ENCODE peak calls at places on chromosome 20, in four cellular contexts. One of them, this sample, is unnamed.

GRCh38 chr20:51444922-51445438 is 97.5 kb downstream of the NFATC2 start:
- DNase-seq in K562: no peak
- DNase-seq in GM12878: no peak
- DNase-seq in H1: no peak
- DNase-seq in this sample: no peak

GRCh38 chr20:40970218-40970617 is 58.4 kb upstream of the TOP1 start:
- DNase-seq in K562: no peak
- DNase-seq in GM12878: no peak
- DNase-seq in H1: peak
- DNase-seq in this sample: no peak

GRCh38 chr20:34708621-34709043 is 4.5 kb downstream of the TP53INP2 start:
- DNase-seq in K562: peak
- DNase-seq in GM12878: no peak
- DNase-seq in H1: peak
- DNase-seq in this sample: no peak

GRCh38 chr20:3635346-3635745 is 27.9 kb downstream of the GFRA4 start:
- DNase-seq in K562: no peak
- DNase-seq in GM12878: no peak
- DNase-seq in H1: no peak
- DNase-seq in this sample: no peak

GRCh38 chr20:15759546-15760216 is 813.6 kb downstream of the KIF16B start:
- DNase-seq in K562: no peak
- DNase-seq in GM12878: no peak
- DNase-seq in H1: no peak
- DNase-seq in this sample: no peak

GRCh38 chr20:6502219-6502618 is 265.3 kb upstream of the BMP2 start:
- DNase-seq in K562: no peak
- DNase-seq in GM12878: no peak
- DNase-seq in H1: no peak
- DNase-seq in this sample: no peak

GRCh38 chr20:63968928-63969760 is 586 bp downstream of the ZNF512B start:
- DNase-seq in K562: peak
- DNase-seq in GM12878: no peak
- DNase-seq in H1: peak
- DNase-seq in this sample: no peak

GRCh38 chr20:43975096-43975768 is 60.6 kb downstream of the TOX2 start:
- DNase-seq in K562: no peak
- DNase-seq in GM12878: no peak
- DNase-seq in H1: no peak
- DNase-seq in this sample: no peak

GRCh38 chr20:4550740-4551139 is 171.0 kb upstream of the PRND start:
- DNase-seq in K562: no peak
- DNase-seq in GM12878: no peak
- DNase-seq in H1: no peak
- DNase-seq in this sample: no peak

GRCh38 chr20:38155811-38156210 is 9.3 kb downstream of the TGM2 start:
- DNase-seq in K562: no peak
- DNase-seq in GM12878: no peak
- DNase-seq in H1: no peak
- DNase-seq in this sample: no peak

GRCh38 chr20:38157635-38158495 is 7.2 kb downstream of the TGM2 start:
- DNase-seq in K562: no peak
- DNase-seq in GM12878: no peak
- DNase-seq in H1: no peak
- DNase-seq in this sample: no peak

GRCh38 chr20:38158701-38159325 is 6.3 kb downstream of the TGM2 start:
- DNase-seq in K562: peak
- DNase-seq in GM12878: no peak
- DNase-seq in H1: no peak
- DNase-seq in this sample: no peak

GRCh38 chr20:38156280-38156679 is 8.8 kb downstream of the TGM2 start:
- DNase-seq in K562: no peak
- DNase-seq in GM12878: no peak
- DNase-seq in H1: no peak
- DNase-seq in this sample: no peak

DNA sequence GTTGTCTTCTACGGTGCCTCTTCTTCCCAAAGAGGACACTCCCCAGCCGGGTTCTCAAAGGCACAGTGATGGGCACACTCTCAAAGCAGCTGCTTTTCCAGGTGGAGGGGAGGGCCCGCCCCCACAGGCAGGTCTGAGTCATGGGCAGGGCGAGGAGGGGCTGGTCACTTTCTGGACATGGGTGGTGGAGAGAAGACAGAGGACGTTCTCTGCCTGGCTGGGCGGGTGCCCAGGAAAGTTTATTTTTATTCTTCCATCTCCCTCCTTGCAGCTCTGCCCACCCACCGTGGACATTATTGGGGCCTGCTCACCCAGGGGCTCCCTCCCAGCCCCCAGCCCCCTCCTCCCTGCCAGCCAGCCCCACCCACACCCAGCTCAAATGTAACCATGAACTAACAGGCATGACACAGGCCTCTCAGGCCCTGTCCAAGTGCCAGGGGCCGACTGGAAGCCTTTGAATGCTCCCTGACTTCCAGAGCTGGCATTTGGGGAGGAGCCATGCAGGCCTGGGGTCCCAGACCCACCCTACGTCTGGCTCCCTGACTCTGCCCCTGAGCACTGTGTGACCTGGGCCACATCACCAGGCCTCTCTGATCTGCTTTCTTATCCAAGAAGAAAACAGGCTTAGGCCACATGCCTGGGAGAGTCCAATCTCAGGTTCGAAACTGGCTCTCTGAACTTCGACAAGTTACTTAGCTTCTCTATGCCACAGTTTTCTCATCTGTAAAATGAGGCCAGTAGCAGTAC is 8.0 kb downstream of the TGM2 start:
- DNase-seq in K562: peak
- DNase-seq in GM12878: no peak
- DNase-seq in H1: no peak
- DNase-seq in this sample: no peak
- TF ChIP-seq POLR2AphosphoS5 in K562: no peak
- TF ChIP-seq POLR2AphosphoS5 in GM12878: no peak
- TF ChIP-seq POLR2AphosphoS5 in H1: no peak
- TF ChIP-seq POLR2AphosphoS5 in this sample: no peak

GRCh38 chr20:62233684-62234083 is 4.6 kb upstream of the OSBPL2 start:
- DNase-seq in K562: no peak
- DNase-seq in GM12878: no peak
- DNase-seq in H1: no peak
- DNase-seq in this sample: no peak

GRCh38 chr20:62231292-62231691 is 7.0 kb upstream of the OSBPL2 start:
- DNase-seq in K562: no peak
- DNase-seq in GM12878: no peak
- DNase-seq in H1: no peak
- DNase-seq in this sample: no peak

GRCh38 chr20:62230696-62231095 is 7.6 kb upstream of the OSBPL2 start:
- DNase-seq in K562: no peak
- DNase-seq in GM12878: no peak
- DNase-seq in H1: no peak
- DNase-seq in this sample: no peak

GRCh38 chr20:62232764-62233645 is 5.3 kb upstream of the OSBPL2 start:
- DNase-seq in K562: no peak
- DNase-seq in GM12878: no peak
- DNase-seq in H1: no peak
- DNase-seq in this sample: no peak

DNA sequence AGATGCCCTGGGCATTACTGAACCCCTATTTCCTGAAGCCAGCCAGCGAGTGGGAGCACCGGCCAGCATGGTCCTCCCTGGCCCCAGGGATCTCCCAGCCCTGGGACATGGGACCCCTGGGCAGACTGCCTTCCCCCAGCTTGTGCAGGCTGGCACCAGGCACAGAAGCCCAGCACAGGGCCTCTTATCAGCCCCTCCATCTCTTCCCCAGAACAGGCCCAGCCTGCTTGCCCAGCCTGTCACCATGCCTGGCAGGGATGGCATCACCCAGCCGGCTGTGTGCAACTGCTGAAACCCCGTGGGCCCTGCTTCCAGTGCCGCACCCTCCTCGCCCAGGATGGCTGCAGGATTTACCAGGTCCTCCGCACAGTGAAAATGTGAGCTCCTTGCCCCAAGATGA is 6.1 kb upstream of the OSBPL2 start:
- DNase-seq in K562: no peak
- DNase-seq in GM12878: no peak
- DNase-seq in H1: no peak
- DNase-seq in this sample: no peak
- TF ChIP-seq POLR2A in K562: no peak
- TF ChIP-seq POLR2A in GM12878: no peak
- TF ChIP-seq POLR2A in H1: no peak
- TF ChIP-seq POLR2A in this sample: no peak

GRCh38 chr20:39762716-39763115 is 800.6 kb downstream of the DHX35 start:
- DNase-seq in K562: no peak
- DNase-seq in GM12878: no peak
- DNase-seq in H1: no peak
- DNase-seq in this sample: no peak
- TF ChIP-seq TAF1 in K562: no peak
- TF ChIP-seq TAF1 in GM12878: no peak
- TF ChIP-seq TAF1 in H1: no peak
- TF ChIP-seq TAF1 in this sample: no peak

GRCh38 chr20:38164624-38165088 is 414 bp downstream of the TGM2 start:
- DNase-seq in K562: no peak
- DNase-seq in GM12878: no peak
- DNase-seq in H1: no peak
- DNase-seq in this sample: no peak

GRCh38 chr20:38165089-38165965 is at the start of gene TGM2:
- DNase-seq in K562: peak
- DNase-seq in GM12878: peak
- DNase-seq in H1: peak
- DNase-seq in this sample: peak

GRCh38 chr20:38166707-38167233 is 1.7 kb upstream of the TGM2 start:
- DNase-seq in K562: no peak
- DNase-seq in GM12878: no peak
- DNase-seq in H1: no peak
- DNase-seq in this sample: no peak

GRCh38 chr20:38167466-38167850 is 2.4 kb upstream of the TGM2 start:
- DNase-seq in K562: no peak
- DNase-seq in GM12878: no peak
- DNase-seq in H1: no peak
- DNase-seq in this sample: no peak

GRCh38 chr20:38165966-38166706 is 1.1 kb upstream of the TGM2 start:
- DNase-seq in K562: no peak
- DNase-seq in GM12878: no peak
- DNase-seq in H1: no peak
- DNase-seq in this sample: no peak
- TF ChIP-seq POLR2AphosphoS5 in K562: no peak
- TF ChIP-seq POLR2AphosphoS5 in GM12878: no peak
- TF ChIP-seq POLR2AphosphoS5 in H1: no peak
- TF ChIP-seq POLR2AphosphoS5 in this sample: no peak

GRCh38 chr20:31879143-31879987 is 8.9 kb downstream of the TTLL9 start:
- DNase-seq in K562: peak
- DNase-seq in GM12878: peak
- DNase-seq in H1: peak
- DNase-seq in this sample: peak
- TF ChIP-seq POLR2A in K562: no peak
- TF ChIP-seq POLR2A in GM12878: no peak
- TF ChIP-seq POLR2A in H1: no peak
- TF ChIP-seq POLR2A in this sample: no peak

GRCh38 chr20:58309607-58310290 is at the start of gene RAB22A:
- DNase-seq in K562: peak
- DNase-seq in GM12878: no peak
- DNase-seq in H1: peak
- DNase-seq in this sample: peak

GRCh38 chr20:58306421-58307261 is 2.9 kb upstream of the RAB22A start:
- DNase-seq in K562: no peak
- DNase-seq in GM12878: peak
- DNase-seq in H1: no peak
- DNase-seq in this sample: no peak

GRCh38 chr20:58308290-58308679 is 1.2 kb upstream of the RAB22A start:
- DNase-seq in K562: no peak
- DNase-seq in GM12878: no peak
- DNase-seq in H1: no peak
- DNase-seq in this sample: no peak

GRCh38 chr20:58308680-58309527 is 611 bp upstream of the RAB22A start:
- DNase-seq in K562: peak
- DNase-seq in GM12878: no peak
- DNase-seq in H1: peak
- DNase-seq in this sample: peak

GRCh38 chr20:58307270-58307669 is 2.2 kb upstream of the RAB22A start:
- DNase-seq in K562: no peak
- DNase-seq in GM12878: no peak
- DNase-seq in H1: no peak
- DNase-seq in this sample: no peak
- TF ChIP-seq TAF1 in K562: no peak
- TF ChIP-seq TAF1 in GM12878: no peak
- TF ChIP-seq TAF1 in H1: no peak
- TF ChIP-seq TAF1 in this sample: no peak

DNA sequence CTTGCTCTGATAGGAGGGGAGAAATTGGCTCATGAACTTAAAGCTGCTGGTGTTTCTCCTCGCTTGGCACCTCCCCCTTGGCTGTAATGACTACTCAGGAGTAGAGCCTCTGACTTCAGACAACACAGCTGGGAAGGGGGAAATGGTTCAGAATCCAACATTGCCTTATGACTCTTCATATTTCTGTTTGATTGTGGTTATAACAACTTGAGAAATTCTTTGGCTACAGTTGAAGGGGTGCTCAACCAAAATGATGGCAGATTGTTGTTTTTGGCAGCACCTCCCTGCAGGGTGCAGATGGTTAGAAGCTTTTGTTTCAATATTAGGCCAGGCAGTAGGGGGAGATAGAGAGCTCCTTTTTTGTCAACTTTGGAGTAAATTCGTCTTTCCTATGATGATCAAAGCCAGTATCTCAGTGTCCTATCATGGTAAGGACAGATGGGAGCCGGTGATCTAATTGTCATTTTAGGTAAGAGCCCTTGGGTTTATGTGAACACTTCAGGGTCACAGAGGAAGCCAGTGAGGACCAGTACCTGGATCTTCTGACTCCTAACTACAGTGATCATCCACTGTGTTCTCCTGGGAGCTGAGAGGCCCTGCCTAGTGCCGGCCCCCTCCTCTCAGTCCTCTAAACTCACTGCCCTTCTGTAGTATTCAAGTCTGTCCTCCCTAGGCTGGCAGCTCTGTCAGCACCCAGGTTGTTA is 39.9 kb downstream of the RPRD1B start:
- DNase-seq in K562: peak
- DNase-seq in GM12878: no peak
- DNase-seq in H1: peak
- DNase-seq in this sample: no peak
- TF ChIP-seq POLR2AphosphoS5 in K562: no peak
- TF ChIP-seq POLR2AphosphoS5 in GM12878: peak
- TF ChIP-seq POLR2AphosphoS5 in H1: no peak
- TF ChIP-seq POLR2AphosphoS5 in this sample: no peak

GRCh38 chr20:19934792-19935491 is 82.2 kb upstream of the NAA20 start:
- DNase-seq in K562: no peak
- DNase-seq in GM12878: no peak
- DNase-seq in H1: no peak
- DNase-seq in this sample: no peak
- TF ChIP-seq POLR2A in K562: no peak
- TF ChIP-seq POLR2A in GM12878: no peak
- TF ChIP-seq POLR2A in H1: no peak
- TF ChIP-seq POLR2A in this sample: no peak

This sample was measured in GM12891.